ENCODE peak calls at places on chromosomes 6 and 20, in seven cellular contexts. B is A549, K is fibroblast of lung, S is uterus, F is adrenal gland, W is kidney, Z is progenitor cell of endocrine pancreas. Y is an unnamed sample.

GRCh38 chr20:14414560-14414959 is 77.1 kb upstream of the FLRT3 start:
- DNase-seq in Z (no peak), F (no peak), W (no peak), K (no peak), B (no peak), S (no peak), Y (no peak)

GRCh38 chr6:52577022-52577777 is at the start of gene TRAM2:
- DNase-seq in F (peak; percentile 89), B (peak; percentile 40), S (peak; percentile 84), K (peak; percentile 84), W (peak; percentile 94), Z (peak; percentile 86), Y (peak; percentile 65)

GRCh38 chr20:37640600-37641561 is 52.9 kb upstream of the CTNNBL1 start:
- DNase-seq in K (peak; percentile 7), B (no peak), F (peak; percentile 56), W (no peak), Z (no peak), S (no peak), Y (no peak)

GRCh38 chr6:44084231-44085014 is 42.8 kb downstream of the MRPL14 start:
- DNase-seq in W (no peak), B (no peak), Z (no peak), K (peak; percentile 76), F (peak; percentile 59), S (no peak), Y (no peak)

GRCh38 chr6:163180874-163181541 is 233.5 kb upstream of the QKI start:
- DNase-seq in Z (peak; percentile 27), F (peak; percentile 84), K (peak; percentile 74), S (peak; percentile 32), B (peak; percentile 51), W (no peak), Y (peak; percentile 1)

GRCh38 chr6:6006428-6007310 is at the start of gene NRN1:
- DNase-seq in F (no peak), Z (no peak), W (no peak), S (no peak), B (no peak), K (no peak), Y (no peak)

GRCh38 chr20:4942336-4942735 is 59.0 kb downstream of the SLC23A2 start:
- DNase-seq in B (no peak), K (peak; percentile 80), S (no peak), Z (no peak), W (no peak), F (no peak), Y (peak; percentile 88)

GRCh38 chr6:163773646-163774045 is 359.1 kb downstream of the QKI start:
- DNase-seq in B (no peak), F (no peak), Z (no peak), W (no peak), K (no peak), S (no peak), Y (no peak)

GRCh38 chr6:128238248-128238647 is 282.2 kb downstream of the PTPRK start:
- DNase-seq in K (no peak), S (no peak), W (no peak), F (no peak), B (no peak), Z (no peak), Y (no peak)

GRCh38 chr20:38270869-38271608 is 10.5 kb upstream of the KIAA1755 start:
- DNase-seq in S (peak; percentile 50), W (peak; percentile 73), F (peak; percentile 26), K (peak; percentile 99), B (peak; percentile 30), Z (no peak), Y (peak; percentile 86)

GRCh38 chr6:44921787-44922186 is 406.3 kb upstream of the RUNX2 start:
- DNase-seq in K (no peak), W (no peak), B (no peak), S (no peak), F (peak; percentile 4), Z (no peak), Y (no peak)

GRCh38 chr6:134174790-134175531 is 122.5 kb upstream of the SLC2A12 start:
- DNase-seq in W (peak; percentile 99), F (peak; percentile 96), S (peak; percentile 89), Z (peak; percentile 90), B (peak; percentile 35), K (peak; percentile 90), Y (peak; percentile 79)

GRCh38 chr6:100833972-100834574 is 47.1 kb downstream of the ASCC3 start:
- DNase-seq in F (no peak), S (no peak), B (no peak), K (no peak), Z (no peak), W (no peak), Y (no peak)

DNA sequence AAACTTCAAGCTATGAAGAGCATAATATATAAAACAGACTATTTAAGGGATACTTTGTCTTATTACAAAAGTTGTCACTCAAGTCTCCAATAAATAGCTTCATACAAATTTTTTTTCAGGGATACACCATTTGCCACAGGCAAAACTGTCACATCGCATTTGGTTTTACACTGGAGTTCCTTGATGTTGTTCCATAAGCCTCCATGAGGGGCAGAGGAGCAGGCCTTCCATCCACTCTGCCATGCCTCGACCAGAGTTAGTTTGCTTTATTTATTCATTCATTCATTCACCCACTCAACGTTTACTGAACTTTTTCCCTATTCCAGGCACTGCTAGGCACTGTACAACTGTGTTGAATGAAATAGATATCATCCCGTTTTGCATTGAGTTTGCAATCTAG is 246.6 kb downstream of the PHF3 start:
- DNase-seq in B (peak; percentile 12), W (no peak), Z (no peak), S (no peak), K (no peak), F (no peak), Y (no peak)
- TF ChIP-seq CTCF in B (no peak), W (no peak), Z (peak; percentile 38), S (no peak), K (peak; percentile 41), F (no peak), Y (no peak)

GRCh38 chr6:26333458-26334297 is 31.3 kb upstream of the BTN3A2 start:
- DNase-seq in B (no peak), K (no peak), F (no peak), Z (no peak), S (no peak), W (no peak), Y (no peak)

GRCh38 chr6:26332408-26332807 is 32.6 kb upstream of the BTN3A2 start:
- DNase-seq in B (no peak), S (no peak), K (no peak), W (no peak), Z (no peak), F (no peak), Y (no peak)

GRCh38 chr6:26332843-26333242 is 32.2 kb upstream of the BTN3A2 start:
- DNase-seq in W (no peak), Z (no peak), S (no peak), F (no peak), K (no peak), B (no peak), Y (no peak)

GRCh38 chr6:26330835-26331808 is 33.9 kb upstream of the BTN3A2 start:
- DNase-seq in S (no peak), F (no peak), K (no peak), B (no peak), Z (no peak), W (no peak), Y (no peak)

DNA sequence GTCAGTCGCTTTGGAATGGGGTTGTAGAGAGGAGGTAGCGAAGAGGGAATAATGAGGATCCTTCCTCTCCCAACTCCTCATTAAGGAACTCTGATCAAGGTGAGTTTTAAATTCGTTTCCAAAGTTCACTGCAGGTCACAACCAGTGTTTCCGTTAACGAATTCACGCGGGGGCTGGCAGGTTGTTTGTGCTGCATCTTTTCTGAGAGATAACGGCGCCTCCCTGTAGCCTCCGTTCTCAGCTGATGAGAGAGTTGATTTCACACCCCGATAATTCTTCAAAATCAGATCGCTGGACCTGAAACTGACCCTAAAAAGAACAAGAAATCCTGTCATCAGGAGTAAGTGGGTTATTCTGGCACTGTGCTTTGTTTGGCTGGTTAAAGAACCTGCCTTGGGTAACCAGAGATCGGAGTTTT is 33.2 kb upstream of the BTN3A2 start:
- DNase-seq in F (no peak), B (no peak), W (no peak), Z (no peak), K (no peak), S (no peak), Y (no peak)
- TF ChIP-seq CTCF in F (no peak), B (peak; percentile 6), W (no peak), Z (no peak), K (no peak), S (no peak), Y (no peak)

GRCh38 chr20:23362392-23363256 is 642 bp downstream of the GZF1 start:
- DNase-seq in W (no peak), K (no peak), F (peak; percentile 80), S (peak; percentile 38), B (no peak), Z (no peak), Y (no peak)

GRCh38 chr20:23363257-23363649 is 1.3 kb downstream of the GZF1 start:
- DNase-seq in K (no peak), B (no peak), Z (no peak), S (no peak), F (peak; percentile 67), W (no peak), Y (no peak)

GRCh38 chr20:23361651-23362391 is at the start of gene GZF1:
- DNase-seq in W (peak; percentile 100), Z (peak; percentile 99), F (peak; percentile 99), B (peak; percentile 87), K (peak; percentile 98), S (peak; percentile 97), Y (peak; percentile 97)

GRCh38 chr20:23358923-23359572 is 2.9 kb upstream of the GZF1 start:
- DNase-seq in K (no peak), S (no peak), F (no peak), Z (no peak), B (no peak), W (no peak), Y (no peak)

GRCh38 chr20:23361108-23361650 is 803 bp upstream of the GZF1 start:
- DNase-seq in K (peak; percentile 44), Z (no peak), F (peak; percentile 82), S (peak; percentile 36), W (no peak), B (peak; percentile 30), Y (no peak)
- TF ChIP-seq CTCF in K (no peak), Z (no peak), F (no peak), S (no peak), W (no peak), B (no peak), Y (no peak)

GRCh38 chr6:119966484-119966883 is 616.9 kb upstream of the MAN1A1 start:
- DNase-seq in W (no peak), Z (no peak), S (no peak), K (no peak), B (no peak), F (no peak), Y (no peak)
- TF ChIP-seq CTCF in W (no peak), Z (no peak), S (no peak), K (peak; percentile 2), B (no peak), F (no peak), Y (no peak)

GRCh38 chr6:47076422-47077344 is 34.6 kb upstream of the ADGRF1 start:
- DNase-seq in F (peak; percentile 38), B (no peak), S (no peak), W (no peak), Z (no peak), K (peak; percentile 71), Y (no peak)

GRCh38 chr6:47078991-47079390 is 36.9 kb upstream of the ADGRF1 start:
- DNase-seq in Z (no peak), W (no peak), K (no peak), B (no peak), F (no peak), S (no peak), Y (no peak)

GRCh38 chr6:47075741-47076421 is 33.7 kb upstream of the ADGRF1 start:
- DNase-seq in B (no peak), W (no peak), K (peak; percentile 20), F (no peak), S (no peak), Z (no peak), Y (no peak)

GRCh38 chr6:47080083-47080596 is 38.0 kb upstream of the ADGRF1 start:
- DNase-seq in Z (no peak), K (no peak), W (no peak), B (no peak), F (no peak), S (no peak), Y (no peak)

GRCh38 chr6:47079638-47080037 is 37.5 kb upstream of the ADGRF1 start:
- DNase-seq in Z (no peak), F (no peak), S (no peak), K (no peak), W (no peak), B (no peak), Y (no peak)
- TF ChIP-seq CTCF in Z (peak; percentile 14), F (no peak), S (no peak), K (peak; percentile 4), W (no peak), B (no peak), Y (peak; percentile 12)